ENCODE peak calls at places on chromosome 19, in five cellular contexts. N, K, R, F and O are unnamed samples.

GRCh38 chr19:46349311-46349993 is 2.6 kb downstream of the PPP5C start:
- DNase-seq in N (no peak), R (no peak), F (no peak), K (no peak), O (no peak)

GRCh38 chr19:7578127-7578526 is 17.5 kb upstream of the CAMSAP3 start:
- DNase-seq in R (no peak), K (no peak), F (no peak), N (no peak), O (no peak)

GRCh38 chr19:29785955-29786589 is 25.7 kb upstream of the CCNE1 start:
- DNase-seq in K (no peak), N (no peak), R (no peak), F (peak; percentile 53), O (peak; percentile 65)

GRCh38 chr19:3665681-3666544 is 34.4 kb downstream of the PIP5K1C start:
- DNase-seq in R (no peak), N (no peak), F (peak; percentile 90), K (peak; percentile 13), O (peak; percentile 81)

GRCh38 chr19:2549701-2550191 is 73.8 kb downstream of the GADD45B start:
- DNase-seq in F (no peak), K (no peak), N (no peak), R (no peak), O (no peak)

GRCh38 chr19:50173144-50173543 is 10.1 kb upstream of the IZUMO2 start:
- DNase-seq in F (no peak), N (peak; percentile 36), R (no peak), K (no peak), O (no peak)

GRCh38 chr19:48632692-48633147 is 4.5 kb downstream of the DBP start:
- DNase-seq in F (no peak), N (no peak), K (no peak), R (no peak), O (no peak)

GRCh38 chr19:6495947-6496346 is 6.2 kb downstream of the TUBB4A start:
- DNase-seq in R (no peak), F (no peak), N (no peak), K (no peak), O (no peak)

GRCh38 chr19:8113017-8113416 is 36.4 kb downstream of the FBN3 start:
- DNase-seq in R (no peak), F (no peak), N (no peak), K (no peak), O (no peak)

GRCh38 chr19:56840452-56841193 is at the start of the genes PEG3 and ZIM2:
- DNase-seq in R (no peak), K (peak; percentile 85), N (no peak), F (no peak), O (no peak)

GRCh38 chr19:55648657-55649578 is 906 bp downstream of the CCDC106 start:
- DNase-seq in F (no peak), K (no peak), R (no peak), N (no peak), O (no peak)

GRCh38 chr19:3323704-3324103 is 42.7 kb upstream of the NFIC start:
- DNase-seq in F (no peak), K (no peak), R (no peak), N (no peak), O (no peak)

GRCh38 chr19:34556500-34556899 is 74.9 kb downstream of the WTIP start:
- DNase-seq in R (no peak), N (no peak), F (peak; percentile 28), K (peak; percentile 13), O (peak; percentile 77)

GRCh38 chr19:47735131-47735530 is 10.2 kb upstream of the NOP53 start:
- DNase-seq in K (no peak), R (no peak), F (no peak), N (no peak), O (peak; percentile 27)

GRCh38 chr19:2527716-2528115 is 51.8 kb downstream of the GADD45B start:
- DNase-seq in F (no peak), K (no peak), N (no peak), R (no peak), O (no peak)

GRCh38 chr19:35995655-35995993 is 636 bp downstream of the SDHAF1 start:
- DNase-seq in F (peak; percentile 79), N (no peak), R (no peak), K (peak; percentile 27), O (peak; percentile 76)
- TF ChIP-seq ATF2 in F (no peak), N (no peak), R (no peak), K (no peak), O (no peak)

GRCh38 chr19:37778613-37779138 is 710 bp downstream of the ZNF573 start:
- DNase-seq in R (no peak), N (no peak), F (no peak), K (peak; percentile 18), O (no peak)
- TF ChIP-seq ATF2 in R (no peak), N (no peak), F (no peak), K (no peak), O (no peak)

GRCh38 chr19:35655600-35655999 is 7.5 kb downstream of the COX6B1 start:
- DNase-seq in R (no peak), K (no peak), N (no peak), F (no peak), O (no peak)

GRCh38 chr19:35656700-35657099 is 8.6 kb downstream of the COX6B1 start:
- DNase-seq in K (no peak), R (no peak), N (no peak), F (no peak), O (no peak)

GRCh38 chr19:35661995-35662340 is 4.3 kb upstream of the UPK1A start:
- DNase-seq in K (no peak), R (no peak), F (no peak), N (no peak), O (no peak)

GRCh38 chr19:35663981-35664380 is 2.3 kb upstream of the UPK1A start:
- DNase-seq in R (no peak), K (no peak), N (no peak), F (no peak), O (no peak)

GRCh38 chr19:35657904-35658700 is 8.2 kb upstream of the UPK1A start:
- DNase-seq in K (no peak), R (no peak), N (no peak), F (no peak), O (no peak)
- TF ChIP-seq ATF2 in K (no peak), R (no peak), N (no peak), F (no peak), O (no peak)

DNA sequence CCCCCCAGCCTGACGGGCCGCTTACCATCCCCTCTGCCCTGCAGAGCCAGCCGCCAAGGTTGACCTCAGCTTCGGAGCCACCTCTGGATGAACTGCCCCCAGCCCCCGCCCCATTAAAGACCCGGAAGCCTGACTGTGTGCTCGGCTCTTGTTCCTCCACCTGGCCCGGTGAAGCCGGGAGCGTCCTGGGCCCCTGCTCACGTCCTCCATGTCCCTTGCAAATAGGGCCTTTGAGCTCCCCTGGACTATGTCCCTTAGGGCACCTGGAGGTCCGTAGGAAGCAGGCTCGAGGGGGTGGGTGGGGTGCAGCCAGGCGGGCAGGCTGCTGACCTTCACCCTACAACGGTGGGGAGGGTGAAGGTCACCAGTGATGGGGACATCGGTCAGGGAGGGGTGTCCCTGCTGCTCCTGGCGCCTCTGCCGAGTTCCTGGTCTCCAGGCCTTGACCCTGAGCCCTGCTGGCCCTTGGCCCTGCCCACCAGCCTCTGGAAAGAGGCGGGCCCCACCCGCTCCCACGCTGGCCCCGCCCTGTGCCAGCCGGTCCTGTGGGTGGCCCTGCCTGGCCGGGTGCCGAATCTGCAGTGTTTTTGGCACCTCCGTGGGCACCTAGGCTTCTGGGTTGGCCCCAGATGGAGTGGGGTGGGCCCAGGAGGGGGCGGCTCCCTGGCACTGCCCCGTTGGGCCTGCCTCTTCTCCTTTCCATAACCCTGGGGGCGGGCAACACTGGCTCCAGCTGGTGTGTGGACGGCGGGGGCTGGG is 3.3 kb downstream of the ATP5F1D start:
- DNase-seq in R (no peak), F (no peak), N (no peak), K (peak; percentile 86), O (no peak)
- TF ChIP-seq ATF2 in R (no peak), F (no peak), N (no peak), K (peak; percentile 81), O (no peak)